ENCODE peak calls at places on chromosomes 13 and 19, in five cellular contexts. L is iris pigment epithelial cell, G is NCI-H2081, A is hypothalamus, C is left ventricle myocardium inferior. K is an unnamed sample.

GRCh38 chr19:33464733-33465115 is 56.9 kb downstream of the PEPD start:
- DNase-seq in C (no peak), A (no peak), G (no peak), L (no peak), K (no peak)

GRCh38 chr19:48470281-48470680 is 1.1 kb downstream of the CYTH2 start:
- DNase-seq in A (no peak), C (no peak), G (no peak), L (no peak), K (no peak)

GRCh38 chr13:111548301-111548700 is 227.9 kb downstream of the TEX29 start:
- DNase-seq in C (no peak), L (no peak), A (no peak), G (no peak), K (no peak)

GRCh38 chr13:110116072-110116487 is 190.9 kb downstream of the COL4A1 start:
- DNase-seq in G (no peak), C (peak; percentile 47), L (peak; percentile 76), A (no peak), K (no peak)

GRCh38 chr13:47901451-47901850 is 99.6 kb downstream of the SUCLA2 start:
- DNase-seq in A (no peak), C (no peak), L (peak; percentile 67), G (no peak), K (no peak)

GRCh38 chr19:55179570-55180484 is at the start of gene SYT5:
- DNase-seq in C (peak; percentile 33), G (no peak), A (peak; percentile 20), L (no peak), K (no peak)

GRCh38 chr13:113585828-113586355 is 1.3 kb downstream of the TFDP1 start:
- DNase-seq in C (no peak), A (no peak), G (peak; percentile 5), L (no peak), K (no peak)

GRCh38 chr19:49145485-49146407 is 9.4 kb downstream of the HRC start:
- DNase-seq in C (peak; percentile 84), L (peak; percentile 70), G (peak; percentile 19), A (peak; percentile 67), K (peak; percentile 67)

GRCh38 chr19:13634658-13635057 is 128.4 kb upstream of the CACNA1A start:
- DNase-seq in L (no peak), A (no peak), C (no peak), G (no peak), K (no peak)